ENCODE peak calls at places on chromosomes 11 and 22, in ten cellular contexts. One of them, this sample, is unnamed.

GRCh38 chr11:117881217-117881616 is 4.8 kb upstream of the FXYD6 start:
- DNase-seq in head of caudate nucleus: no peak
- DNase-seq in NCI-H2171: no peak
- DNase-seq in GF-D8: no peak
- DNase-seq in upper lobe of right lung: no peak
- DNase-seq in CD14-positive monocyte: no peak
- DNase-seq in neural crest cell: no peak
- DNase-seq in germinal center: no peak
- DNase-seq in activated CD4-positive, CD25-positive, alpha-beta regulatory T cell treated with anti-CD3 and anti-CD28 coated beads, Interleukin-2, amount 50 U/mL, for 16 hours: no peak
- DNase-seq in ascending aorta: no peak
- DNase-seq in this sample: no peak

GRCh38 chr11:68332186-68332585 is 19.8 kb downstream of the LRP5 start:
- DNase-seq in head of caudate nucleus: no peak
- DNase-seq in NCI-H2171: no peak
- DNase-seq in GF-D8: no peak
- DNase-seq in upper lobe of right lung: no peak
- DNase-seq in CD14-positive monocyte: no peak
- DNase-seq in neural crest cell: no peak
- DNase-seq in germinal center: no peak
- DNase-seq in activated CD4-positive, CD25-positive, alpha-beta regulatory T cell treated with anti-CD3 and anti-CD28 coated beads, Interleukin-2, amount 50 U/mL, for 16 hours: no peak
- DNase-seq in ascending aorta: no peak
- DNase-seq in this sample: no peak

GRCh38 chr11:44199816-44200215 is 104.3 kb downstream of the EXT2 start:
- DNase-seq in head of caudate nucleus: no peak
- DNase-seq in NCI-H2171: no peak
- DNase-seq in GF-D8: no peak
- DNase-seq in upper lobe of right lung: no peak
- DNase-seq in CD14-positive monocyte: no peak
- DNase-seq in neural crest cell: no peak
- DNase-seq in germinal center: no peak
- DNase-seq in activated CD4-positive, CD25-positive, alpha-beta regulatory T cell treated with anti-CD3 and anti-CD28 coated beads, Interleukin-2, amount 50 U/mL, for 16 hours: no peak
- DNase-seq in ascending aorta: no peak
- DNase-seq in this sample: no peak

GRCh38 chr22:38317995-38318715 is 922 bp upstream of the CSNK1E start:
- DNase-seq in head of caudate nucleus: no peak
- DNase-seq in NCI-H2171: no peak
- DNase-seq in GF-D8: peak; percentile 66
- DNase-seq in upper lobe of right lung: peak; percentile 78
- DNase-seq in CD14-positive monocyte: peak; percentile 85
- DNase-seq in neural crest cell: peak; percentile 21
- DNase-seq in germinal center: no peak
- DNase-seq in activated CD4-positive, CD25-positive, alpha-beta regulatory T cell treated with anti-CD3 and anti-CD28 coated beads, Interleukin-2, amount 50 U/mL, for 16 hours: no peak
- DNase-seq in ascending aorta: peak; percentile 68
- DNase-seq in this sample: no peak

GRCh38 chr22:47593291-47593690 is 830.8 kb downstream of the TBC1D22A start:
- DNase-seq in head of caudate nucleus: no peak
- DNase-seq in NCI-H2171: no peak
- DNase-seq in GF-D8: no peak
- DNase-seq in upper lobe of right lung: peak; percentile 31
- DNase-seq in CD14-positive monocyte: no peak
- DNase-seq in neural crest cell: no peak
- DNase-seq in germinal center: no peak
- DNase-seq in activated CD4-positive, CD25-positive, alpha-beta regulatory T cell treated with anti-CD3 and anti-CD28 coated beads, Interleukin-2, amount 50 U/mL, for 16 hours: no peak
- DNase-seq in ascending aorta: no peak
- DNase-seq in this sample: no peak

GRCh38 chr11:120746836-120747609 is 235.5 kb downstream of the GRIK4 start:
- DNase-seq in head of caudate nucleus: no peak
- DNase-seq in NCI-H2171: peak; percentile 77
- DNase-seq in GF-D8: no peak
- DNase-seq in upper lobe of right lung: no peak
- DNase-seq in CD14-positive monocyte: no peak
- DNase-seq in neural crest cell: no peak
- DNase-seq in germinal center: no peak
- DNase-seq in activated CD4-positive, CD25-positive, alpha-beta regulatory T cell treated with anti-CD3 and anti-CD28 coated beads, Interleukin-2, amount 50 U/mL, for 16 hours: no peak
- DNase-seq in ascending aorta: no peak
- DNase-seq in this sample: no peak

GRCh38 chr22:46750861-46751260 is 11.6 kb upstream of the TBC1D22A start:
- DNase-seq in head of caudate nucleus: no peak
- DNase-seq in NCI-H2171: no peak
- DNase-seq in GF-D8: no peak
- DNase-seq in upper lobe of right lung: peak; percentile 68
- DNase-seq in CD14-positive monocyte: no peak
- DNase-seq in neural crest cell: no peak
- DNase-seq in germinal center: no peak
- DNase-seq in activated CD4-positive, CD25-positive, alpha-beta regulatory T cell treated with anti-CD3 and anti-CD28 coated beads, Interleukin-2, amount 50 U/mL, for 16 hours: no peak
- DNase-seq in ascending aorta: no peak
- DNase-seq in this sample: no peak

GRCh38 chr11:78420255-78420764 is 2.7 kb upstream of the GAB2 start:
- DNase-seq in head of caudate nucleus: peak; percentile 81
- DNase-seq in NCI-H2171: no peak
- DNase-seq in GF-D8: no peak
- DNase-seq in upper lobe of right lung: peak; percentile 69
- DNase-seq in CD14-positive monocyte: peak; percentile 62
- DNase-seq in neural crest cell: peak; percentile 60
- DNase-seq in germinal center: peak; percentile 52
- DNase-seq in activated CD4-positive, CD25-positive, alpha-beta regulatory T cell treated with anti-CD3 and anti-CD28 coated beads, Interleukin-2, amount 50 U/mL, for 16 hours: no peak
- DNase-seq in ascending aorta: peak; percentile 43
- DNase-seq in this sample: peak; percentile 67

GRCh38 chr11:121544956-121545355 is 92.2 kb upstream of the SORL1-AS1 start:
- DNase-seq in head of caudate nucleus: no peak
- DNase-seq in NCI-H2171: no peak
- DNase-seq in GF-D8: no peak
- DNase-seq in upper lobe of right lung: no peak
- DNase-seq in CD14-positive monocyte: no peak
- DNase-seq in neural crest cell: no peak
- DNase-seq in germinal center: no peak
- DNase-seq in activated CD4-positive, CD25-positive, alpha-beta regulatory T cell treated with anti-CD3 and anti-CD28 coated beads, Interleukin-2, amount 50 U/mL, for 16 hours: no peak
- DNase-seq in ascending aorta: no peak
- DNase-seq in this sample: no peak

GRCh38 chr11:118889796-118890195 is 6.1 kb downstream of the CXCR5 start:
- DNase-seq in head of caudate nucleus: no peak
- DNase-seq in NCI-H2171: no peak
- DNase-seq in GF-D8: no peak
- DNase-seq in upper lobe of right lung: no peak
- DNase-seq in CD14-positive monocyte: no peak
- DNase-seq in neural crest cell: no peak
- DNase-seq in germinal center: no peak
- DNase-seq in activated CD4-positive, CD25-positive, alpha-beta regulatory T cell treated with anti-CD3 and anti-CD28 coated beads, Interleukin-2, amount 50 U/mL, for 16 hours: no peak
- DNase-seq in ascending aorta: peak; percentile 74
- DNase-seq in this sample: no peak

GRCh38 chr22:37349043-37349814 is 66.9 kb downstream of the CYTH4 start:
- DNase-seq in head of caudate nucleus: no peak
- DNase-seq in NCI-H2171: no peak
- DNase-seq in GF-D8: no peak
- DNase-seq in upper lobe of right lung: no peak
- DNase-seq in CD14-positive monocyte: no peak
- DNase-seq in neural crest cell: no peak
- DNase-seq in germinal center: no peak
- DNase-seq in activated CD4-positive, CD25-positive, alpha-beta regulatory T cell treated with anti-CD3 and anti-CD28 coated beads, Interleukin-2, amount 50 U/mL, for 16 hours: no peak
- DNase-seq in ascending aorta: no peak
- DNase-seq in this sample: no peak

GRCh38 chr11:31795706-31796522 is 15.2 kb downstream of the PAX6 start:
- DNase-seq in head of caudate nucleus: no peak
- DNase-seq in NCI-H2171: no peak
- DNase-seq in GF-D8: no peak
- DNase-seq in upper lobe of right lung: no peak
- DNase-seq in CD14-positive monocyte: no peak
- DNase-seq in neural crest cell: no peak
- DNase-seq in germinal center: no peak
- DNase-seq in activated CD4-positive, CD25-positive, alpha-beta regulatory T cell treated with anti-CD3 and anti-CD28 coated beads, Interleukin-2, amount 50 U/mL, for 16 hours: no peak
- DNase-seq in ascending aorta: no peak
- DNase-seq in this sample: no peak

GRCh38 chr11:17379383-17380180 is 8.9 kb downstream of the KCNJ11 start:
- DNase-seq in head of caudate nucleus: no peak
- DNase-seq in NCI-H2171: no peak
- DNase-seq in GF-D8: no peak
- DNase-seq in upper lobe of right lung: no peak
- DNase-seq in CD14-positive monocyte: no peak
- DNase-seq in neural crest cell: no peak
- DNase-seq in germinal center: no peak
- DNase-seq in activated CD4-positive, CD25-positive, alpha-beta regulatory T cell treated with anti-CD3 and anti-CD28 coated beads, Interleukin-2, amount 50 U/mL, for 16 hours: no peak
- DNase-seq in ascending aorta: no peak
- DNase-seq in this sample: no peak

GRCh38 chr11:9903579-9903978 is 239.7 kb downstream of the SWAP70 start:
- DNase-seq in head of caudate nucleus: no peak
- DNase-seq in NCI-H2171: no peak
- DNase-seq in GF-D8: no peak
- DNase-seq in upper lobe of right lung: no peak
- DNase-seq in CD14-positive monocyte: no peak
- DNase-seq in neural crest cell: no peak
- DNase-seq in germinal center: no peak
- DNase-seq in activated CD4-positive, CD25-positive, alpha-beta regulatory T cell treated with anti-CD3 and anti-CD28 coated beads, Interleukin-2, amount 50 U/mL, for 16 hours: no peak
- DNase-seq in ascending aorta: no peak
- DNase-seq in this sample: no peak

GRCh38 chr22:26907366-26907765 is 250.0 kb downstream of the MIAT start:
- DNase-seq in head of caudate nucleus: no peak
- DNase-seq in NCI-H2171: no peak
- DNase-seq in GF-D8: no peak
- DNase-seq in upper lobe of right lung: no peak
- DNase-seq in CD14-positive monocyte: no peak
- DNase-seq in neural crest cell: no peak
- DNase-seq in germinal center: no peak
- DNase-seq in activated CD4-positive, CD25-positive, alpha-beta regulatory T cell treated with anti-CD3 and anti-CD28 coated beads, Interleukin-2, amount 50 U/mL, for 16 hours: no peak
- DNase-seq in ascending aorta: no peak
- DNase-seq in this sample: no peak

GRCh38 chr11:7612661-7613393 is 60.5 kb downstream of the CYB5R2 start:
- DNase-seq in head of caudate nucleus: no peak
- DNase-seq in NCI-H2171: no peak
- DNase-seq in GF-D8: no peak
- DNase-seq in upper lobe of right lung: no peak
- DNase-seq in CD14-positive monocyte: no peak
- DNase-seq in neural crest cell: no peak
- DNase-seq in germinal center: no peak
- DNase-seq in activated CD4-positive, CD25-positive, alpha-beta regulatory T cell treated with anti-CD3 and anti-CD28 coated beads, Interleukin-2, amount 50 U/mL, for 16 hours: no peak
- DNase-seq in ascending aorta: no peak
- DNase-seq in this sample: no peak

GRCh38 chr22:32706149-32706548 is 95.4 kb upstream of the TIMP3 start:
- DNase-seq in head of caudate nucleus: no peak
- DNase-seq in NCI-H2171: no peak
- DNase-seq in GF-D8: no peak
- DNase-seq in upper lobe of right lung: no peak
- DNase-seq in CD14-positive monocyte: no peak
- DNase-seq in neural crest cell: no peak
- DNase-seq in germinal center: no peak
- DNase-seq in activated CD4-positive, CD25-positive, alpha-beta regulatory T cell treated with anti-CD3 and anti-CD28 coated beads, Interleukin-2, amount 50 U/mL, for 16 hours: no peak
- DNase-seq in ascending aorta: no peak
- DNase-seq in this sample: no peak

GRCh38 chr11:27347949-27348879 is 14.8 kb downstream of the CCDC34 start:
- DNase-seq in head of caudate nucleus: no peak
- DNase-seq in NCI-H2171: no peak
- DNase-seq in GF-D8: no peak
- DNase-seq in upper lobe of right lung: no peak
- DNase-seq in CD14-positive monocyte: no peak
- DNase-seq in neural crest cell: no peak
- DNase-seq in germinal center: no peak
- DNase-seq in activated CD4-positive, CD25-positive, alpha-beta regulatory T cell treated with anti-CD3 and anti-CD28 coated beads, Interleukin-2, amount 50 U/mL, for 16 hours: no peak
- DNase-seq in ascending aorta: no peak
- DNase-seq in this sample: no peak

GRCh38 chr22:38029901-38030300 is 27.3 kb upstream of the PICK1 start:
- DNase-seq in head of caudate nucleus: no peak
- DNase-seq in NCI-H2171: no peak
- DNase-seq in GF-D8: no peak
- DNase-seq in upper lobe of right lung: no peak
- DNase-seq in CD14-positive monocyte: peak; percentile 19
- DNase-seq in neural crest cell: no peak
- DNase-seq in germinal center: no peak
- DNase-seq in activated CD4-positive, CD25-positive, alpha-beta regulatory T cell treated with anti-CD3 and anti-CD28 coated beads, Interleukin-2, amount 50 U/mL, for 16 hours: no peak
- DNase-seq in ascending aorta: no peak
- DNase-seq in this sample: no peak

GRCh38 chr11:120028181-120028935 is 109.6 kb downstream of the TRIM29 start:
- DNase-seq in head of caudate nucleus: peak; percentile 44
- DNase-seq in NCI-H2171: no peak
- DNase-seq in GF-D8: no peak
- DNase-seq in upper lobe of right lung: no peak
- DNase-seq in CD14-positive monocyte: no peak
- DNase-seq in neural crest cell: no peak
- DNase-seq in germinal center: no peak
- DNase-seq in activated CD4-positive, CD25-positive, alpha-beta regulatory T cell treated with anti-CD3 and anti-CD28 coated beads, Interleukin-2, amount 50 U/mL, for 16 hours: no peak
- DNase-seq in ascending aorta: no peak
- DNase-seq in this sample: no peak

GRCh38 chr11:19951558-19952083 is 208.7 kb downstream of the DBX1 start:
- DNase-seq in head of caudate nucleus: no peak
- DNase-seq in NCI-H2171: no peak
- DNase-seq in GF-D8: no peak
- DNase-seq in upper lobe of right lung: no peak
- DNase-seq in CD14-positive monocyte: no peak
- DNase-seq in neural crest cell: no peak
- DNase-seq in germinal center: peak; percentile 41
- DNase-seq in activated CD4-positive, CD25-positive, alpha-beta regulatory T cell treated with anti-CD3 and anti-CD28 coated beads, Interleukin-2, amount 50 U/mL, for 16 hours: no peak
- DNase-seq in ascending aorta: no peak
- DNase-seq in this sample: peak; percentile 60

GRCh38 chr11:80505771-80506170 is 1064.9 kb upstream of the TENM4 start:
- DNase-seq in head of caudate nucleus: no peak
- DNase-seq in NCI-H2171: no peak
- DNase-seq in GF-D8: no peak
- DNase-seq in upper lobe of right lung: no peak
- DNase-seq in CD14-positive monocyte: no peak
- DNase-seq in neural crest cell: no peak
- DNase-seq in germinal center: no peak
- DNase-seq in activated CD4-positive, CD25-positive, alpha-beta regulatory T cell treated with anti-CD3 and anti-CD28 coated beads, Interleukin-2, amount 50 U/mL, for 16 hours: no peak
- DNase-seq in ascending aorta: no peak
- DNase-seq in this sample: no peak

GRCh38 chr11:132312616-132313210 is 942.3 kb downstream of the NTM start:
- DNase-seq in head of caudate nucleus: peak; percentile 42
- DNase-seq in NCI-H2171: no peak
- DNase-seq in GF-D8: no peak
- DNase-seq in upper lobe of right lung: no peak
- DNase-seq in CD14-positive monocyte: no peak
- DNase-seq in neural crest cell: peak; percentile 18
- DNase-seq in germinal center: peak; percentile 15
- DNase-seq in activated CD4-positive, CD25-positive, alpha-beta regulatory T cell treated with anti-CD3 and anti-CD28 coated beads, Interleukin-2, amount 50 U/mL, for 16 hours: no peak
- DNase-seq in ascending aorta: no peak
- DNase-seq in this sample: no peak

GRCh38 chr11:112297248-112297866 is 36.7 kb upstream of the PLET1 start:
- DNase-seq in head of caudate nucleus: peak; percentile 52
- DNase-seq in NCI-H2171: no peak
- DNase-seq in GF-D8: no peak
- DNase-seq in upper lobe of right lung: no peak
- DNase-seq in CD14-positive monocyte: no peak
- DNase-seq in neural crest cell: no peak
- DNase-seq in germinal center: no peak
- DNase-seq in activated CD4-positive, CD25-positive, alpha-beta regulatory T cell treated with anti-CD3 and anti-CD28 coated beads, Interleukin-2, amount 50 U/mL, for 16 hours: no peak
- DNase-seq in ascending aorta: no peak
- DNase-seq in this sample: no peak

GRCh38 chr22:22913989-22914388 is 26.4 kb downstream of the IGLL5 start:
- DNase-seq in head of caudate nucleus: no peak
- DNase-seq in NCI-H2171: no peak
- DNase-seq in GF-D8: no peak
- DNase-seq in upper lobe of right lung: no peak
- DNase-seq in CD14-positive monocyte: no peak
- DNase-seq in neural crest cell: no peak
- DNase-seq in germinal center: no peak
- DNase-seq in activated CD4-positive, CD25-positive, alpha-beta regulatory T cell treated with anti-CD3 and anti-CD28 coated beads, Interleukin-2, amount 50 U/mL, for 16 hours: no peak
- DNase-seq in ascending aorta: no peak
- DNase-seq in this sample: peak; percentile 64

This sample was measured in B cell.